ENCODE peak calls at places on chromosome 1, in seven cellular contexts. V, T, Z, B, O, W and J are unnamed samples.

GRCh38 chr1:87644500-87645245 is 316.0 kb downstream of the LMO4 start:
- DNase-seq in V (no peak), T (no peak), Z (peak; percentile 51), B (no peak), O (peak; percentile 86), W (no peak), J (no peak)

GRCh38 chr1:165860065-165860464 is 32.7 kb downstream of the UCK2 start:
- DNase-seq in V (no peak), T (no peak), Z (no peak), B (no peak), O (no peak), W (no peak), J (no peak)

GRCh38 chr1:58813801-58814200 is 30.0 kb upstream of the JUN start:
- DNase-seq in V (no peak), T (no peak), Z (no peak), B (no peak), O (no peak), W (peak; percentile 28), J (no peak)

GRCh38 chr1:184752656-184753055 is 2.0 kb downstream of the EDEM3 start:
- DNase-seq in V (no peak), T (no peak), Z (no peak), B (no peak), O (no peak), W (no peak), J (no peak)

GRCh38 chr1:58884706-58885661 is 101.1 kb upstream of the JUN start:
- DNase-seq in V (peak; percentile 81), T (no peak), Z (no peak), B (peak; percentile 83), O (no peak), W (no peak), J (no peak)

GRCh38 chr1:88462481-88463261 is 221.4 kb upstream of the PKN2 start:
- DNase-seq in V (no peak), T (no peak), Z (no peak), B (peak; percentile 43), O (peak; percentile 35), W (peak; percentile 85), J (no peak)

GRCh38 chr1:21869620-21870121 is 57.6 kb downstream of the LDLRAD2 start:
- DNase-seq in V (peak; percentile 93), T (no peak), Z (peak; percentile 49), B (peak; percentile 63), O (peak; percentile 67), W (no peak), J (no peak)

GRCh38 chr1:110752941-110753725 is 78.4 kb upstream of the KCNA3 start:
- DNase-seq in V (no peak), T (no peak), Z (no peak), B (no peak), O (no peak), W (no peak), J (no peak)

GRCh38 chr1:200891774-200892157 is 2.9 kb upstream of the INAVA start:
- DNase-seq in V (no peak), T (no peak), Z (no peak), B (no peak), O (no peak), W (peak; percentile 87), J (no peak)

GRCh38 chr1:155175281-155175926 is 1.8 kb downstream of the TRIM46 start:
- DNase-seq in V (no peak), T (no peak), Z (no peak), B (no peak), O (no peak), W (peak; percentile 56), J (peak; percentile 20)

GRCh38 chr1:154404984-154405761 is at the start of gene IL6R:
- DNase-seq in V (peak; percentile 96), T (no peak), Z (peak; percentile 57), B (peak; percentile 95), O (peak; percentile 85), W (peak; percentile 91), J (peak; percentile 63)

GRCh38 chr1:167703557-167703956 is 18.2 kb upstream of the MPZL1 start:
- DNase-seq in V (no peak), T (no peak), Z (no peak), B (no peak), O (no peak), W (no peak), J (no peak)

GRCh38 chr1:208178091-208178529 is 66.1 kb downstream of the PLXNA2 start:
- DNase-seq in V (no peak), T (no peak), Z (no peak), B (no peak), O (peak; percentile 17), W (peak; percentile 49), J (no peak)

GRCh38 chr1:40665335-40666171 is at the start of gene RIMS3:
- DNase-seq in V (peak; percentile 63), T (peak; percentile 28), Z (no peak), B (peak; percentile 85), O (no peak), W (peak; percentile 99), J (peak; percentile 72)

GRCh38 chr1:206982216-206982615 is 12.0 kb upstream of the FCAMR start:
- DNase-seq in V (no peak), T (no peak), Z (no peak), B (peak; percentile 58), O (no peak), W (peak; percentile 46), J (peak; percentile 62)

GRCh38 chr1:26263212-26263611 is 16.7 kb upstream of the SH3BGRL3 start:
- DNase-seq in V (no peak), T (no peak), Z (no peak), B (no peak), O (no peak), W (no peak), J (no peak)

GRCh38 chr1:26254404-26254803 is 20.4 kb downstream of the CEP85 start:
- DNase-seq in V (no peak), T (no peak), Z (no peak), B (no peak), O (no peak), W (no peak), J (no peak)

GRCh38 chr1:26259578-26259977 is 20.3 kb upstream of the SH3BGRL3 start:
- DNase-seq in V (no peak), T (no peak), Z (no peak), B (no peak), O (no peak), W (no peak), J (no peak)

DNA sequence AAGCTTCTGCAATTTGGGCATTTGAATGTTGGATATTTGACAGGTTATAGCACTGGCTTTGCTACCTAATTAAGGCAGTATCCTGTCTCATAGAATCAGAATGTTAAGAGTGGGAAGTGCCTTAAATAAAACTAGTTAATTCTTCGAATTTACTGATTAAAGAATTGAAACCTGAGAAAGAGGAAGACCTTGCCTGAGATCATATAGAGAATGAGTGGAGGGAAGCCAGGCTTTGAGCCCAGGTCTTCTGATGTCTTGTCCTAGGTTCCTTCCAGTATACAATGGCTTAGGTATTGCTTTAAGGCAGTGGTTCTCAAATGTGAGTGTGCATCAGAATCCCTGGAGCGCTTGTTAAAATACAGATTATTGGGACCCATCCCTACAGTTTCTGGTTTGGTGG is 20.9 kb upstream of the SH3BGRL3 start:
- DNase-seq in V (no peak), T (no peak), Z (no peak), B (no peak), O (no peak), W (no peak), J (no peak)
- H3K36me3 ChIP-seq in V (peaks cover 51% of the 10 kb centered on the region), T (peaks cover 15% of the 10 kb centered on the region), Z (peaks cover 7% of the 10 kb centered on the region), B (no peaks in the 10 kb centered on the region), O (peaks cover 29% of the 10 kb centered on the region), W (peaks cover 37% of the 10 kb centered on the region), J (peaks cover 14% of the 10 kb centered on the region)

GRCh38 chr1:64423526-64423925 is 46.4 kb upstream of the CACHD1 start:
- DNase-seq in V (no peak), T (no peak), Z (no peak), B (no peak), O (no peak), W (no peak), J (no peak)

GRCh38 chr1:64417828-64418227 is 52.1 kb upstream of the CACHD1 start:
- DNase-seq in V (no peak), T (no peak), Z (no peak), B (no peak), O (no peak), W (no peak), J (no peak)

GRCh38 chr1:64425521-64425920 is 44.4 kb upstream of the CACHD1 start:
- DNase-seq in V (no peak), T (no peak), Z (no peak), B (no peak), O (no peak), W (no peak), J (no peak)

GRCh38 chr1:64424412-64424811 is 45.5 kb upstream of the CACHD1 start:
- DNase-seq in V (no peak), T (no peak), Z (no peak), B (no peak), O (no peak), W (no peak), J (no peak)

GRCh38 chr1:64421377-64421776 is 48.6 kb upstream of the CACHD1 start:
- DNase-seq in V (no peak), T (no peak), Z (no peak), B (no peak), O (peak; percentile 18), W (no peak), J (no peak)
- H3K36me3 ChIP-seq in V (no peaks in the 10 kb centered on the region), T (no peaks in the 10 kb centered on the region), Z (no peaks in the 10 kb centered on the region), B (no peaks in the 10 kb centered on the region), O (no peaks in the 10 kb centered on the region), W (no peaks in the 10 kb centered on the region), J (no peaks in the 10 kb centered on the region)

GRCh38 chr1:230936475-230936874 is 42.2 kb downstream of the TTC13 start:
- DNase-seq in V (no peak), T (no peak), Z (no peak), B (no peak), O (no peak), W (no peak), J (no peak)

GRCh38 chr1:230935852-230936251 is 42.8 kb downstream of the TTC13 start:
- DNase-seq in V (no peak), T (no peak), Z (no peak), B (no peak), O (no peak), W (no peak), J (no peak)

GRCh38 chr1:230926182-230926581 is 52.5 kb downstream of the TTC13 start:
- DNase-seq in V (no peak), T (no peak), Z (no peak), B (no peak), O (no peak), W (no peak), J (no peak)

DNA sequence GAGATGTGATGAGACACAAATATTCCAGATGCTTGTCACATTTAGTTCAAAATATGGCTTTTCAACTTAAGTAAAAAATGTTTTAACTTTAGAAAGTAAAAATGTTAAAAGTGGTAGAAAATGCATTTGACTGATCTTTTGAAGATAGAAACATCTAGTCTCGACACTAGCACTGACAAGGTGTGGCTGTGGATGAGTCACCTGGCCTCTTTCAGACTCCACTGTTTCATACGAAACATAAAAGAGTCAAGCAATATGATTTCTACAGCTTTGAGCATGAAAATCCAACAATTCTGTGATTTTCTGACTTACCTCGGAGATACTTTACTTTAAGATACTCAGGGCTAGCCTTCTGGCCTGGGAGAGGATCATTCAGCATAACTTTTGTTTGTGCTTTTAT is 47.7 kb downstream of the TTC13 start:
- DNase-seq in V (no peak), T (no peak), Z (no peak), B (no peak), O (no peak), W (no peak), J (no peak)
- H3K36me3 ChIP-seq in V (peaks cover 53% of the 10 kb centered on the region), T (no peaks in the 10 kb centered on the region), Z (no peaks in the 10 kb centered on the region), B (no peaks in the 10 kb centered on the region), O (no peaks in the 10 kb centered on the region), W (no peaks in the 10 kb centered on the region), J (peaks cover 5% of the 10 kb centered on the region)

DNA sequence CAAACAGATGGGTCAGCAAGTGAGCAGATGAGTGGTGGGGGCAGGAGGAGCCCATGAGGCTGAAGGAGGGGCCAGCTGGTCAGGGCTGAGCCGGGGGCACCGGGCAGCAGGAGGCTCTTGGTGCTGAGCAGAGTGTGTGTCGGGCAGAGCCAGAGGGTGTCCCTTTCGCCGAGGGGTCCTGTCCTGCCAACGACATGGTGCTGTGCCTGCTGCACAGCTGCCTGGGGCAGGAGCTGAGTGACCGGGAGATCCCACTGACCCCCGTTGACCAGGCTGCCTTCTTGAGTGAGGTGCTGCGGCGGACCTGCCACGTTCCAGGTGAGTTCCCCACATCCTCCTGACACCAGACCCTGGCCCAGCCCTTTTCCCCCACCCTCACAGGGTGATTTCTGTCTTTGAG is 27.5 kb downstream of the HYI start:
- DNase-seq in V (no peak), T (no peak), Z (no peak), B (peak; percentile 43), O (no peak), W (no peak), J (no peak)
- H3K36me3 ChIP-seq in V (peaks cover 100% of the 10 kb centered on the region), T (peaks cover 36% of the 10 kb centered on the region), Z (peaks cover 63% of the 10 kb centered on the region), B (no peaks in the 10 kb centered on the region), O (peaks cover 59% of the 10 kb centered on the region), W (peaks cover 36% of the 10 kb centered on the region), J (peaks cover 24% of the 10 kb centered on the region)